ENCODE peak calls at places on chromosomes 4 and X, in four cellular contexts. One of them, this sample, is unnamed.

GRCh38 chrX:2478546-2479419 is 22.0 kb downstream of the DHRSX start:
- DNase-seq in K562: no peak
- DNase-seq in HS-27A: no peak
- DNase-seq in neural crest cell: no peak
- DNase-seq in this sample: no peak

GRCh38 chr4:39587881-39588280 is 50.8 kb downstream of the SMIM14 start:
- DNase-seq in K562: no peak
- DNase-seq in HS-27A: no peak
- DNase-seq in neural crest cell: no peak
- DNase-seq in this sample: no peak

GRCh38 chr4:40837094-40837870 is 87.5 kb downstream of the NSUN7 start:
- DNase-seq in HS-27A: no peak
- DNase-seq in K562: no peak
- DNase-seq in neural crest cell: no peak
- DNase-seq in this sample: no peak

GRCh38 chr4:112735474-112735951 is 98.6 kb downstream of the LARP7 start:
- DNase-seq in K562: no peak
- DNase-seq in HS-27A: no peak
- DNase-seq in neural crest cell: no peak
- DNase-seq in this sample: no peak

GRCh38 chrX:134183665-134184064 is 53.3 kb upstream of the CCDC160 start:
- DNase-seq in HS-27A: no peak
- DNase-seq in neural crest cell: no peak
- DNase-seq in K562: no peak
- DNase-seq in this sample: no peak

GRCh38 chr4:169024762-169025161 is 14.7 kb upstream of the CBR4 start:
- DNase-seq in K562: no peak
- DNase-seq in HS-27A: no peak
- DNase-seq in neural crest cell: no peak
- DNase-seq in this sample: peak; percentile 68

GRCh38 chr4:38667005-38667771 is 3.2 kb downstream of the KLF3 start:
- DNase-seq in K562: peak; percentile 71
- DNase-seq in neural crest cell: peak; percentile 52
- DNase-seq in HS-27A: peak; percentile 74
- DNase-seq in this sample: peak; percentile 92

GRCh38 chr4:146033149-146033548 is 94.5 kb upstream of the ZNF827 start:
- DNase-seq in HS-27A: no peak
- DNase-seq in K562: no peak
- DNase-seq in neural crest cell: no peak
- DNase-seq in this sample: no peak

GRCh38 chr4:6031831-6032230 is 13.6 kb upstream of the C4orf50 start:
- DNase-seq in K562: no peak
- DNase-seq in neural crest cell: no peak
- DNase-seq in HS-27A: no peak
- DNase-seq in this sample: no peak

GRCh38 chr4:970854-971520 is 2.4 kb downstream of the DGKQ start:
- DNase-seq in HS-27A: no peak
- DNase-seq in neural crest cell: no peak
- DNase-seq in K562: no peak
- DNase-seq in this sample: no peak